ENCODE peak calls at places on chromosomes 12 and 14, in four cellular contexts. One of them, this sample, is unnamed.

GRCh38 chr12:16520328-16520727 is 85.6 kb downstream of the LMO3 start:
- DNase-seq in AG09309: no peak
- DNase-seq in NCI-H2029: no peak
- DNase-seq in OCI-LY7: no peak
- DNase-seq in this sample: no peak

GRCh38 chr12:25249951-25250738 is 584 bp downstream of the KRAS start:
- DNase-seq in AG09309: no peak
- DNase-seq in NCI-H2029: peak
- DNase-seq in OCI-LY7: peak
- DNase-seq in this sample: no peak

GRCh38 chr14:55699131-55700057 is 119.4 kb downstream of the KTN1 start:
- DNase-seq in AG09309: peak
- DNase-seq in NCI-H2029: peak
- DNase-seq in OCI-LY7: no peak
- DNase-seq in this sample: peak

GRCh38 chr12:123115409-123116111 is 35.3 kb downstream of the PITPNM2 start:
- DNase-seq in AG09309: peak
- DNase-seq in NCI-H2029: no peak
- DNase-seq in OCI-LY7: no peak
- DNase-seq in this sample: peak

GRCh38 chr14:77549451-77549850 is 50.8 kb upstream of the ISM2 start:
- DNase-seq in AG09309: no peak
- DNase-seq in NCI-H2029: no peak
- DNase-seq in OCI-LY7: no peak
- DNase-seq in this sample: no peak

GRCh38 chr12:78384541-78384940 is 480.0 kb upstream of the SYT1 start:
- DNase-seq in AG09309: no peak
- DNase-seq in NCI-H2029: no peak
- DNase-seq in OCI-LY7: no peak
- DNase-seq in this sample: no peak

GRCh38 chr14:104580961-104581360 is 1.4 kb downstream of the C14orf180 start:
- DNase-seq in AG09309: no peak
- DNase-seq in NCI-H2029: peak
- DNase-seq in OCI-LY7: no peak
- DNase-seq in this sample: no peak

GRCh38 chr14:96761066-96761465 is 36.1 kb upstream of the VRK1 start:
- DNase-seq in AG09309: no peak
- DNase-seq in NCI-H2029: no peak
- DNase-seq in OCI-LY7: no peak
- DNase-seq in this sample: no peak

GRCh38 chr14:65137648-65138317 is 35.5 kb upstream of the MAX start:
- DNase-seq in AG09309: no peak
- DNase-seq in NCI-H2029: no peak
- DNase-seq in OCI-LY7: no peak
- DNase-seq in this sample: no peak

GRCh38 chr12:10361622-10362021 is 28.2 kb downstream of the KLRK1 start:
- DNase-seq in AG09309: no peak
- DNase-seq in NCI-H2029: peak
- DNase-seq in OCI-LY7: no peak
- DNase-seq in this sample: no peak

GRCh38 chr14:63752449-63753169 is 24.7 kb upstream of the SGPP1 start:
- DNase-seq in AG09309: peak
- DNase-seq in NCI-H2029: no peak
- DNase-seq in OCI-LY7: no peak
- DNase-seq in this sample: peak

GRCh38 chr12:58877243-58877743 is 43.0 kb downstream of the LRIG3 start:
- DNase-seq in AG09309: peak
- DNase-seq in NCI-H2029: peak
- DNase-seq in OCI-LY7: no peak
- DNase-seq in this sample: peak

GRCh38 chr12:59620326-59620725 is 24.5 kb downstream of the SLC16A7 start:
- DNase-seq in AG09309: no peak
- DNase-seq in NCI-H2029: no peak
- DNase-seq in OCI-LY7: no peak
- DNase-seq in this sample: no peak

GRCh38 chr12:12803186-12803585 is 10.0 kb upstream of the DDX47 start:
- DNase-seq in AG09309: peak
- DNase-seq in NCI-H2029: peak
- DNase-seq in OCI-LY7: peak
- DNase-seq in this sample: no peak

GRCh38 chr14:87705439-87705896 is 287.5 kb downstream of the GALC start:
- DNase-seq in AG09309: no peak
- DNase-seq in NCI-H2029: no peak
- DNase-seq in OCI-LY7: no peak
- DNase-seq in this sample: peak

GRCh38 chr14:77220246-77221017 is 38.8 kb downstream of the TMEM63C start:
- DNase-seq in AG09309: no peak
- DNase-seq in NCI-H2029: no peak
- DNase-seq in OCI-LY7: peak
- DNase-seq in this sample: no peak

GRCh38 chr12:79155703-79156102 is 291.1 kb downstream of the SYT1 start:
- DNase-seq in AG09309: peak
- DNase-seq in NCI-H2029: no peak
- DNase-seq in OCI-LY7: no peak
- DNase-seq in this sample: peak

GRCh38 chr12:69655616-69656336 is 43.3 kb downstream of the BEST3 start:
- DNase-seq in AG09309: peak
- DNase-seq in NCI-H2029: no peak
- DNase-seq in OCI-LY7: no peak
- DNase-seq in this sample: peak

GRCh38 chr12:121796855-121797751 is 3.6 kb upstream of the RHOF start:
- DNase-seq in AG09309: no peak
- DNase-seq in NCI-H2029: peak
- DNase-seq in OCI-LY7: no peak
- DNase-seq in this sample: no peak

GRCh38 chr14:61282746-61283145 is 1.6 kb upstream of the TMEM30B start:
- DNase-seq in AG09309: no peak
- DNase-seq in NCI-H2029: no peak
- DNase-seq in OCI-LY7: no peak
- DNase-seq in this sample: no peak

GRCh38 chr14:90453401-90453951 is 56.6 kb downstream of the CALM1 start:
- DNase-seq in AG09309: no peak
- DNase-seq in NCI-H2029: peak
- DNase-seq in OCI-LY7: no peak
- DNase-seq in this sample: no peak

GRCh38 chr12:57727758-57728395 is 10.7 kb downstream of the AGAP2 start:
- DNase-seq in AG09309: no peak
- DNase-seq in NCI-H2029: peak
- DNase-seq in OCI-LY7: no peak
- DNase-seq in this sample: no peak

GRCh38 chr12:9662488-9662887 is 7.0 kb upstream of the CLEC2D start:
- DNase-seq in AG09309: no peak
- DNase-seq in NCI-H2029: no peak
- DNase-seq in OCI-LY7: no peak
- DNase-seq in this sample: no peak

GRCh38 chr12:93676408-93677194 is 574 bp upstream of the CRADD start:
- DNase-seq in AG09309: no peak
- DNase-seq in NCI-H2029: no peak
- DNase-seq in OCI-LY7: no peak
- DNase-seq in this sample: no peak

GRCh38 chr12:91361864-91362263 is 179.2 kb upstream of the DCN start:
- DNase-seq in AG09309: no peak
- DNase-seq in NCI-H2029: peak
- DNase-seq in OCI-LY7: peak
- DNase-seq in this sample: no peak

GRCh38 chr12:81296556-81297305 is 218.9 kb downstream of the ACSS3 start:
- DNase-seq in AG09309: no peak
- DNase-seq in NCI-H2029: peak
- DNase-seq in OCI-LY7: no peak
- DNase-seq in this sample: peak

GRCh38 chr14:58243790-58244555 is 670 bp upstream of the PSMA3 start:
- DNase-seq in AG09309: no peak
- DNase-seq in NCI-H2029: peak
- DNase-seq in OCI-LY7: peak
- DNase-seq in this sample: peak

GRCh38 chr12:102024765-102025164 is 37.0 kb downstream of the WASHC3 start:
- DNase-seq in AG09309: no peak
- DNase-seq in NCI-H2029: no peak
- DNase-seq in OCI-LY7: no peak
- DNase-seq in this sample: no peak

GRCh38 chr14:69648480-69649414 is 37.4 kb downstream of the SUSD6 start:
- DNase-seq in AG09309: no peak
- DNase-seq in NCI-H2029: peak
- DNase-seq in OCI-LY7: peak
- DNase-seq in this sample: no peak

GRCh38 chr12:83158613-83159207 is 472.0 kb downstream of the TMTC2 start:
- DNase-seq in AG09309: no peak
- DNase-seq in NCI-H2029: no peak
- DNase-seq in OCI-LY7: no peak
- DNase-seq in this sample: no peak

GRCh38 chr12:130847097-130847496 is 8.0 kb upstream of the STX2 start:
- DNase-seq in AG09309: no peak
- DNase-seq in NCI-H2029: no peak
- DNase-seq in OCI-LY7: no peak
- DNase-seq in this sample: no peak

GRCh38 chr14:74915426-74915825 is 7.6 kb downstream of the RPS6KL1 start:
- DNase-seq in AG09309: no peak
- DNase-seq in NCI-H2029: no peak
- DNase-seq in OCI-LY7: no peak
- DNase-seq in this sample: no peak

GRCh38 chr14:83053022-83053710 is 1519.5 kb upstream of the SEL1L start:
- DNase-seq in AG09309: no peak
- DNase-seq in NCI-H2029: no peak
- DNase-seq in OCI-LY7: no peak
- DNase-seq in this sample: no peak

GRCh38 chr12:51643951-51644350 is 52.9 kb downstream of the SCN8A start:
- DNase-seq in AG09309: no peak
- DNase-seq in NCI-H2029: no peak
- DNase-seq in OCI-LY7: no peak
- DNase-seq in this sample: no peak

GRCh38 chr12:94074216-94074969 is 74.0 kb upstream of the PLXNC1 start:
- DNase-seq in AG09309: no peak
- DNase-seq in NCI-H2029: no peak
- DNase-seq in OCI-LY7: no peak
- DNase-seq in this sample: no peak

GRCh38 chr12:48973992-48974673 is 2.6 kb upstream of the WNT10B start:
- DNase-seq in AG09309: no peak
- DNase-seq in NCI-H2029: no peak
- DNase-seq in OCI-LY7: no peak
- DNase-seq in this sample: no peak

GRCh38 chr12:132131952-132132351 is 12.2 kb downstream of the DDX51 start:
- DNase-seq in AG09309: no peak
- DNase-seq in NCI-H2029: no peak
- DNase-seq in OCI-LY7: no peak
- DNase-seq in this sample: no peak

GRCh38 chr12:8031872-8032241 is 659 bp upstream of the FOXJ2 start:
- DNase-seq in AG09309: no peak
- DNase-seq in NCI-H2029: no peak
- DNase-seq in OCI-LY7: no peak
- DNase-seq in this sample: no peak